ENCODE peak calls at places on chromosomes 12 and 14, in seven cellular contexts. One of them, this sample, is unnamed.

GRCh38 chr14:51520087-51520486 is 131.6 kb upstream of the FRMD6 start:
- DNase-seq in HepG2: no peak
- DNase-seq in spleen: no peak
- DNase-seq in HCT116: no peak
- DNase-seq in breast epithelium: no peak
- DNase-seq in transverse colon: no peak
- DNase-seq in sigmoid colon: no peak
- DNase-seq in this sample: no peak

GRCh38 chr14:49971156-49972141 is 78.6 kb downstream of the ARF6 start:
- DNase-seq in HepG2: no peak
- DNase-seq in spleen: no peak
- DNase-seq in HCT116: no peak
- DNase-seq in breast epithelium: no peak
- DNase-seq in transverse colon: peak; percentile 63
- DNase-seq in sigmoid colon: no peak
- DNase-seq in this sample: no peak

GRCh38 chr12:47080725-47081502 is 1.2 kb upstream of the AMIGO2 start:
- DNase-seq in HepG2: no peak
- DNase-seq in spleen: peak; percentile 93
- DNase-seq in HCT116: no peak
- DNase-seq in breast epithelium: no peak
- DNase-seq in transverse colon: peak; percentile 58
- DNase-seq in sigmoid colon: peak; percentile 87
- DNase-seq in this sample: peak; percentile 41

GRCh38 chr14:99524091-99524661 is 43.0 kb downstream of the CCNK start:
- DNase-seq in HepG2: no peak
- DNase-seq in spleen: peak; percentile 73
- DNase-seq in HCT116: no peak
- DNase-seq in breast epithelium: no peak
- DNase-seq in transverse colon: peak; percentile 41
- DNase-seq in sigmoid colon: no peak
- DNase-seq in this sample: no peak

GRCh38 chr12:76636141-76636692 is 76.6 kb upstream of the OSBPL8 start:
- DNase-seq in HepG2: no peak
- DNase-seq in spleen: no peak
- DNase-seq in HCT116: no peak
- DNase-seq in breast epithelium: no peak
- DNase-seq in transverse colon: no peak
- DNase-seq in sigmoid colon: no peak
- DNase-seq in this sample: no peak

GRCh38 chr12:24352363-24352762 is 402.9 kb upstream of the SOX5 start:
- DNase-seq in HepG2: no peak
- DNase-seq in spleen: no peak
- DNase-seq in HCT116: no peak
- DNase-seq in breast epithelium: no peak
- DNase-seq in transverse colon: no peak
- DNase-seq in sigmoid colon: no peak
- DNase-seq in this sample: no peak

GRCh38 chr12:55720071-55720564 is at the start of gene RDH5:
- DNase-seq in HepG2: peak; percentile 83
- DNase-seq in spleen: peak; percentile 65
- DNase-seq in HCT116: no peak
- DNase-seq in breast epithelium: no peak
- DNase-seq in transverse colon: peak; percentile 90
- DNase-seq in sigmoid colon: peak; percentile 93
- DNase-seq in this sample: no peak

GRCh38 chr14:32329690-32330290 is 692 bp downstream of the AKAP6 start:
- DNase-seq in HepG2: no peak
- DNase-seq in spleen: no peak
- DNase-seq in HCT116: no peak
- DNase-seq in breast epithelium: no peak
- DNase-seq in transverse colon: no peak
- DNase-seq in sigmoid colon: no peak
- DNase-seq in this sample: no peak

GRCh38 chr12:84131076-84131475 is 781.5 kb downstream of the SLC6A15 start:
- DNase-seq in HepG2: no peak
- DNase-seq in spleen: no peak
- DNase-seq in HCT116: no peak
- DNase-seq in breast epithelium: no peak
- DNase-seq in transverse colon: no peak
- DNase-seq in sigmoid colon: no peak
- DNase-seq in this sample: no peak

GRCh38 chr12:65656904-65657351 is 167.4 kb upstream of the HMGA2 start:
- DNase-seq in HepG2: no peak
- DNase-seq in spleen: no peak
- DNase-seq in HCT116: peak; percentile 97
- DNase-seq in breast epithelium: no peak
- DNase-seq in transverse colon: no peak
- DNase-seq in sigmoid colon: no peak
- DNase-seq in this sample: no peak

GRCh38 chr12:69999561-69999960 is 174.5 kb downstream of the MYRFL start:
- DNase-seq in HepG2: no peak
- DNase-seq in spleen: no peak
- DNase-seq in HCT116: no peak
- DNase-seq in breast epithelium: no peak
- DNase-seq in transverse colon: no peak
- DNase-seq in sigmoid colon: no peak
- DNase-seq in this sample: no peak

GRCh38 chr12:113322353-113322752 is 12.6 kb downstream of the SLC8B1 start:
- DNase-seq in HepG2: no peak
- DNase-seq in spleen: no peak
- DNase-seq in HCT116: no peak
- DNase-seq in breast epithelium: no peak
- DNase-seq in transverse colon: no peak
- DNase-seq in sigmoid colon: no peak
- DNase-seq in this sample: no peak

GRCh38 chr12:116222358-116222757 is 55.1 kb downstream of the MED13L start:
- DNase-seq in HepG2: peak; percentile 55
- DNase-seq in spleen: no peak
- DNase-seq in HCT116: peak; percentile 85
- DNase-seq in breast epithelium: no peak
- DNase-seq in transverse colon: peak; percentile 42
- DNase-seq in sigmoid colon: peak; percentile 90
- DNase-seq in this sample: peak; percentile 79

GRCh38 chr12:28415755-28416154 is 225.5 kb downstream of the CCDC91 start:
- DNase-seq in HepG2: no peak
- DNase-seq in spleen: no peak
- DNase-seq in HCT116: no peak
- DNase-seq in breast epithelium: no peak
- DNase-seq in transverse colon: no peak
- DNase-seq in sigmoid colon: no peak
- DNase-seq in this sample: no peak

GRCh38 chr12:124109760-124110159 is 136.7 kb downstream of the ZNF664 start:
- DNase-seq in HepG2: no peak
- DNase-seq in spleen: no peak
- DNase-seq in HCT116: peak; percentile 49
- DNase-seq in breast epithelium: no peak
- DNase-seq in transverse colon: no peak
- DNase-seq in sigmoid colon: no peak
- DNase-seq in this sample: no peak

GRCh38 chr12:77521458-77522115 is 309.1 kb upstream of the NAV3 start:
- DNase-seq in HepG2: no peak
- DNase-seq in spleen: no peak
- DNase-seq in HCT116: no peak
- DNase-seq in breast epithelium: no peak
- DNase-seq in transverse colon: no peak
- DNase-seq in sigmoid colon: no peak
- DNase-seq in this sample: no peak

GRCh38 chr14:55807059-55807499 is 227.1 kb downstream of the KTN1 start:
- DNase-seq in HepG2: peak; percentile 28
- DNase-seq in spleen: peak; percentile 88
- DNase-seq in HCT116: peak; percentile 70
- DNase-seq in breast epithelium: peak; percentile 68
- DNase-seq in transverse colon: peak; percentile 96
- DNase-seq in sigmoid colon: peak; percentile 80
- DNase-seq in this sample: peak; percentile 86

GRCh38 chr12:50221228-50222008 is 54.2 kb upstream of the CERS5 start:
- DNase-seq in HepG2: no peak
- DNase-seq in spleen: no peak
- DNase-seq in HCT116: no peak
- DNase-seq in breast epithelium: no peak
- DNase-seq in transverse colon: no peak
- DNase-seq in sigmoid colon: no peak
- DNase-seq in this sample: peak; percentile 53

GRCh38 chr14:79442776-79443175 is 768.5 kb downstream of the DIO2 start:
- DNase-seq in HepG2: no peak
- DNase-seq in spleen: no peak
- DNase-seq in HCT116: no peak
- DNase-seq in breast epithelium: no peak
- DNase-seq in transverse colon: no peak
- DNase-seq in sigmoid colon: no peak
- DNase-seq in this sample: no peak

GRCh38 chr12:131511391-131511802 is 199.5 kb upstream of the SFSWAP start:
- DNase-seq in HepG2: no peak
- DNase-seq in spleen: no peak
- DNase-seq in HCT116: peak; percentile 3
- DNase-seq in breast epithelium: no peak
- DNase-seq in transverse colon: peak; percentile 12
- DNase-seq in sigmoid colon: no peak
- DNase-seq in this sample: no peak

GRCh38 chr12:109460538-109460937 is 16.6 kb downstream of the KCTD10 start:
- DNase-seq in HepG2: no peak
- DNase-seq in spleen: no peak
- DNase-seq in HCT116: no peak
- DNase-seq in breast epithelium: no peak
- DNase-seq in transverse colon: no peak
- DNase-seq in sigmoid colon: no peak
- DNase-seq in this sample: no peak

GRCh38 chr12:112017041-112017440 is 3.8 kb downstream of the ERP29 start:
- DNase-seq in HepG2: no peak
- DNase-seq in spleen: no peak
- DNase-seq in HCT116: no peak
- DNase-seq in breast epithelium: no peak
- DNase-seq in transverse colon: no peak
- DNase-seq in sigmoid colon: no peak
- DNase-seq in this sample: no peak
- H3K4me1 ChIP-seq in HepG2: peaks cover 52% of the 10 kb centered on the region
- H3K4me1 ChIP-seq in spleen: peaks cover 41% of the 10 kb centered on the region
- H3K4me1 ChIP-seq in HCT116: peaks cover 14% of the 10 kb centered on the region
- H3K4me1 ChIP-seq in breast epithelium: peaks cover 6% of the 10 kb centered on the region
- H3K4me1 ChIP-seq in transverse colon: peaks cover 12% of the 10 kb centered on the region
- H3K4me1 ChIP-seq in sigmoid colon: peaks cover 34% of the 10 kb centered on the region
- H3K4me1 ChIP-seq in this sample: peaks cover 4% of the 10 kb centered on the region

DNA sequence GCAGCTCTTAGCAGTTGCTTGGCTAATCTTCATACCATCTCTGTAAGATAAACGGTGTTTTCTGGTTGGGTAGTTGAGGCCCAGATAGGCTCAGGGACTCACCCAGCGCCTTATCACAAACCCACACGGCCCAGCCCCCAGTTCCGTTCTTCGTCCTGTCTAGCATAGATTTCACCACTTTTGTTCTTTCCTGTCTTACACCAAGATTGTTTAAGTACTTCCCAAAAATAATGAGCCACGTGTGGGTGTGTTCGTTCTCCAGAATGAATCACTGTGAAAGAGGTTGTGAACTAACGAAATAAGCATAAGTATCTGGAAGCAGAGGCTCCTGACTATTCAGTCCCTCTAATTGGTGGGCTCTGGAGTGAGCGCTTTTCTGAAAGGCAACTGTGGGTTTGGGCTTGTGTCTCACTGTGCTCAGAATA is 21.4 kb downstream of the ACVR1B start:
- DNase-seq in HepG2: no peak
- DNase-seq in spleen: peak; percentile 90
- DNase-seq in HCT116: no peak
- DNase-seq in breast epithelium: no peak
- DNase-seq in transverse colon: peak; percentile 45
- DNase-seq in sigmoid colon: peak; percentile 75
- DNase-seq in this sample: no peak
- TF ChIP-seq POLR2A in HepG2: no peak
- TF ChIP-seq POLR2A in spleen: no peak
- TF ChIP-seq POLR2A in HCT116: no peak
- TF ChIP-seq POLR2A in breast epithelium: no peak
- TF ChIP-seq POLR2A in transverse colon: no peak
- TF ChIP-seq POLR2A in sigmoid colon: no peak
- TF ChIP-seq POLR2A in this sample: no peak

DNA sequence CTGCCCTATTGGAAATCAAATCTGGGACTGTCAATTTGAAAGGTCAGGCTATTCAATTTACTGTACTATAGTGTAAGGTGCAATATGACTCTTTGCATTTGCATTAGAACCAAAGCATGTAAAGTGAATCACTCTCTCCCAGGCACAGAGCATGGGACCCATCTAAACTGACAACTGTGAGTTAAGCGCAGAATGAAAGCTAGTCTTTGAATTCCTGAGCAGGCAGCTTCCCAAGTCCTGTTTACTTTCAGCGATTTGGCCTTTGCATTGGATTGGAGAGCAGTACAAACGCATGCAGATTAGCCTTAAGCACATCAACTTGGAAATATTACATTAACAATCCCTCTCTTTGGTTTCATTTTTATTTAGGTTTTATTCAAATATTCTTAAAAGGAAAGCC is 74.6 kb downstream of the RERG start:
- DNase-seq in HepG2: no peak
- DNase-seq in spleen: no peak
- DNase-seq in HCT116: no peak
- DNase-seq in breast epithelium: no peak
- DNase-seq in transverse colon: no peak
- DNase-seq in sigmoid colon: no peak
- DNase-seq in this sample: no peak
- TF ChIP-seq POLR2AphosphoS5 in HepG2: no peak
- TF ChIP-seq POLR2AphosphoS5 in spleen: no peak
- TF ChIP-seq POLR2AphosphoS5 in HCT116: no peak
- TF ChIP-seq POLR2AphosphoS5 in breast epithelium: no peak
- TF ChIP-seq POLR2AphosphoS5 in transverse colon: no peak
- TF ChIP-seq POLR2AphosphoS5 in sigmoid colon: peak; percentile 40
- TF ChIP-seq POLR2AphosphoS5 in this sample: no peak

GRCh38 chr12:123099556-123100192 is 51.2 kb downstream of the PITPNM2 start:
- DNase-seq in HepG2: no peak
- DNase-seq in spleen: no peak
- DNase-seq in HCT116: no peak
- DNase-seq in breast epithelium: no peak
- DNase-seq in transverse colon: no peak
- DNase-seq in sigmoid colon: no peak
- DNase-seq in this sample: no peak

GRCh38 chr12:123097521-123098084 is 53.3 kb downstream of the PITPNM2 start:
- DNase-seq in HepG2: no peak
- DNase-seq in spleen: no peak
- DNase-seq in HCT116: no peak
- DNase-seq in breast epithelium: no peak
- DNase-seq in transverse colon: no peak
- DNase-seq in sigmoid colon: peak; percentile 81
- DNase-seq in this sample: no peak

GRCh38 chr12:123096159-123096558 is 54.7 kb downstream of the PITPNM2 start:
- DNase-seq in HepG2: no peak
- DNase-seq in spleen: no peak
- DNase-seq in HCT116: no peak
- DNase-seq in breast epithelium: no peak
- DNase-seq in transverse colon: no peak
- DNase-seq in sigmoid colon: no peak
- DNase-seq in this sample: no peak

GRCh38 chr12:123100882-123101281 is 50.0 kb downstream of the PITPNM2 start:
- DNase-seq in HepG2: no peak
- DNase-seq in spleen: no peak
- DNase-seq in HCT116: no peak
- DNase-seq in breast epithelium: no peak
- DNase-seq in transverse colon: no peak
- DNase-seq in sigmoid colon: no peak
- DNase-seq in this sample: no peak

DNA sequence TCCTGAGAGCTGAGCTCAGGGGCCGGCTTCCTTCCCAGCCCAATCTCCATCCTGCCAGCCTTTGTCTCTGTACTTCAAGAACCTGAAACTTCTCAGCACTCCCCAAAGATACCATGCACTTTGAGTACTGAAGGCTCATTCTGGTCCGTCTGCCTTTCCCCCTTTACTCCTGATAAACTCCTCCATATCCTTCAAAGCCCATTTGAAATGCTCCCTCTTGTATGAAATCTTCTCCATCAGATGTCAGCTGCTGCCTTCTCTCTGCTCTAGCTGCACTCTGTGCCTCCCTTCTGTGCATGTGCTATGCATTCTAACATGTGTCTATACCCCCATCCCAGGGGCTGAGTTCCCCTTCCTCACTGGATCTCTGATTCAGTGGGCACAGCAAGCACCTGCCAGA is 52.1 kb downstream of the PITPNM2 start:
- DNase-seq in HepG2: no peak
- DNase-seq in spleen: no peak
- DNase-seq in HCT116: no peak
- DNase-seq in breast epithelium: no peak
- DNase-seq in transverse colon: no peak
- DNase-seq in sigmoid colon: no peak
- DNase-seq in this sample: no peak
- H3K4me1 ChIP-seq in HepG2: peaks cover 51% of the 10 kb centered on the region
- H3K4me1 ChIP-seq in spleen: peaks cover 7% of the 10 kb centered on the region
- H3K4me1 ChIP-seq in HCT116: peaks cover 35% of the 10 kb centered on the region
- H3K4me1 ChIP-seq in breast epithelium: no peaks in the 10 kb centered on the region
- H3K4me1 ChIP-seq in transverse colon: peaks cover 21% of the 10 kb centered on the region
- H3K4me1 ChIP-seq in sigmoid colon: peaks cover 52% of the 10 kb centered on the region
- H3K4me1 ChIP-seq in this sample: peaks cover 8% of the 10 kb centered on the region

This sample was measured in prostate gland.